ENCODE peak calls at places on chromosomes 7 and 10, in four cellular contexts. N is GM12878, D is mammary epithelial cell, V is HCT116. F is an unnamed sample.

GRCh38 chr10:111211756-111212155 is 134.9 kb downstream of the ADRA2A start:
- DNase-seq in N (no peak), D (peak), V (no peak), F (no peak)

GRCh38 chr10:11020026-11020820 is 2.6 kb downstream of the CELF2 start:
- DNase-seq in N (no peak), D (no peak), V (no peak), F (no peak)

GRCh38 chr10:7788640-7789335 is 811 bp downstream of the ATP5F1C start:
- DNase-seq in N (no peak), D (peak), V (no peak), F (peak)

GRCh38 chr10:78911533-78912340 is 157.0 kb upstream of the ZMIZ1 start:
- DNase-seq in N (no peak), D (no peak), V (no peak), F (no peak)

GRCh38 chr10:86366033-86366901 is at the start of gene GRID1:
- DNase-seq in N (no peak), D (no peak), V (no peak), F (peak)

GRCh38 chr7:94580601-94581000 is 71.0 kb downstream of the CASD1 start:
- DNase-seq in N (no peak), D (peak), V (no peak), F (peak)

GRCh38 chr7:141208539-141208938 is 134.7 kb downstream of the TMEM178B start:
- DNase-seq in N (no peak), D (peak), V (no peak), F (no peak)

GRCh38 chr10:74502963-74503608 is 323.3 kb upstream of the KAT6B start:
- DNase-seq in N (peak), D (peak), V (peak), F (peak)

GRCh38 chr10:37584643-37585042 is 272.8 kb downstream of the ZNF248 start:
- DNase-seq in N (no peak), D (no peak), V (no peak), F (no peak)

GRCh38 chr7:12398186-12398585 is 5.5 kb downstream of the VWDE start:
- DNase-seq in N (no peak), D (no peak), V (no peak), F (no peak)

GRCh38 chr7:83472376-83472775 is 176.6 kb downstream of the SEMA3E start:
- DNase-seq in N (no peak), D (no peak), V (no peak), F (no peak)

GRCh38 chr7:155804431-155804831 is 7.8 kb downstream of the SHH start:
- DNase-seq in N (no peak), D (no peak), V (no peak), F (no peak)

GRCh38 chr7:155800741-155801267 is 11.5 kb downstream of the SHH start:
- DNase-seq in N (no peak), D (no peak), V (no peak), F (no peak)

GRCh38 chr7:155802291-155802690 is 10.0 kb downstream of the SHH start:
- DNase-seq in N (no peak), D (no peak), V (no peak), F (no peak)

GRCh38 chr7:155803418-155804376 is 8.6 kb downstream of the SHH start:
- DNase-seq in N (no peak), D (no peak), V (no peak), F (no peak)

DNA sequence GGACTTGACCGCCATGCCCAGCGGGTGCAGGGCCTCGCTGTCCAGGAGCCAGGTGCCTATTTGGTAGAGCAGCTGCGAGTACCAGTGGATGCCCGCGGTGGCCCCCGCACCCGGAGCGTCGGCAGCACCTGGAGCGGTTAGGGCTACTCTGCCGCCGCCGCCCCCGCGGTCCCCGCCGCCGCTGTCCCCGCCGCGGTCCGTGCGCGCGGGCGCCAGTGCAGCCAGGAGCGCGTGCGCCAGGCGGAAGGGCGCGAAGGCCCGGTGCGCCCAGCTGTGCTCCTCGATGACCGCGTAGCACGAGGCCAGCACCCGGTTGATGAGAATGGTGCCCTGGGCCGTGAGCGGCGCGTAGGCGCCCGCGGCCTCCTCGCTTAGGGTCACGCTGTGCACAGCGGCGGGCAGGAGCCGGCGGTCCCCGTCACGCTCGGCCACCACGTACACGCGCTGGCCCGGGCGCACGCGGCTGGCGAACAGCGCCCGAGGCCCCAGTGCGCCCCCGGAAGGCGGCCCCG is 9.3 kb downstream of the SHH start:
- DNase-seq in N (no peak), D (no peak), V (no peak), F (no peak)
- TF ChIP-seq EZH2 in N (no peak), D (no peak), V (no peak), F (peak)

GRCh38 chr10:119025776-119026175 is 3.7 kb upstream of the NANOS1 start:
- DNase-seq in N (no peak), D (no peak), V (no peak), F (no peak)
- H2AFZ ChIP-seq in N (no peak), D (no peak), V (no peak), F (no peak)

DNA sequence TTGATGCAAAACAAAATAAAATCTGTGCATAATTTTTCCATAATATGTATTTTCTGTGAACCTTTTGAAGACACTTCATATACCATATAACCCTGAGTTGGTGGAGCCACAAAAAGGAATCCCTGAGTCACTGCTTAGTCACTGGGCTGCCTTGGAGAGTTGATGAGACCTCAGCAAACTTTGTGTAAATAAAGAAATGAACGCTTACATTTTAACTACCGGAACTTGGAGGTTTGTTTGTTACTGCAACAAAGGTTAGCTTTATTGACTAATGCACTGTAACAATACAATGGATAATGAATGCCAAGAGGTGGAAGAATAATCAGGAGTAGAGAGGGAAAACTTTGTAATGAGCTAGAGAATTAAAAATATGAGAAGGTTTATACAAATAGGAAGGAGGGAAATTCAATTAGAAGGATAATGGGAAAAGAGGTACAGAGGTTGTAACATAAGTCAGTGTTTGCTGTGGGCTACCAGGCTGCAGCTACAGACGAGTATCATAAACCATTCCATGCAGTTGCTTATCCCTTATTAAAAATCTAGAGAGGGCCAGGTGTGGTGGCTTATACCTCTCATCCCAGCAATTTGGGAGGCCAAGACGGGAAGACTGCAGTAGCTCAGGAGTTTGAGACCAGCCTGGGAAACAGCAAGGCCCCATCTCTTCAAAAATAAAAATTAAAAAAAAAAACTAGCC is 1042.1 kb downstream of the TYW1 start:
- DNase-seq in N (no peak), D (no peak), V (no peak), F (peak)
- H3K27ac ChIP-seq in N (no peak), D (no peak), V (no peak), F (no peak)

DNA sequence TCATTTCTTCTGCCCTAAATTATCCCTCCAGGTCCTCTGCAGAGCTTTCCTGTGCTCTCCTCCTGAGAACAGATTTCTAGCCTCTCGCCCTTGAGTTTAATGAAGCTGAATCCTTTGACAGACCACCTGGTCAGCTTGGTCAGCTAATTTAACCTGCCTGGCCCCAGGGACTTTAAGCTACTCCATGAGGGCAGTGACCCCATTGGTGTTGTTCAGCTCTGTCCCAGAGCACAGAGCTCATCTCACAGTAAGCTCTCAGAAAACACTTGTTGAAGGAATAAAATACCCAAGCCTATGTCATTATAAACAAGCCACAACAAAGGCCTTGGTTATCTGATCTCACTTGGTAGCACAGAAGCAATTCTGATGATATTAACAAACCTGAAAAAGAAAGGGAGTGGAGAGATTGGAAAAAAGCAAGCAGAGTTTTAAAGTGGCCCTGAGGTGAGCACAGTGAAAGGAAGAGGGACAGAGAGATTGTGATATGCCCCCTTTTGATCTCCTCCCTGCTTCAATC is 24.4 kb downstream of the SLC26A4 start:
- DNase-seq in N (no peak), D (no peak), V (no peak), F (no peak)
- TF ChIP-seq EZH2 in N (no peak), D (no peak), V (no peak), F (no peak)

DNA sequence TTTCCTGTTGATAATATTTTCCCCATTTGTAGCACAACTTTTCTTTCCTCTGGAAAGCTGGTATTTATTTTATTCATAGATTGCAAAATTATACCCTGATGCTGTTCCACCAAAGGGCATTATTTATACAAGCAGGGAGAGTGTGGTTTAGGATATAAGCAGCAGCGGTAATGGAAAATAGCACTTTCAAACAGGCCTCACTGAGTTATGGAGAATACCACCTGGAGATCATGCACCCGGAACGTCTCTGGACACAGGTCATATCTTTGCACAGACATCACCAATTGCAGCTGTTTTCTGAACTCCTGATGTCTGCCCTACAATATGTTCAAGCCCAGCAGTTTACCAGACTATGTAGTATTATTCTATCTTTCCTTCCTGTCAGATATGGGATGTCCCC is 2.0 kb upstream of the CALD1 start:
- DNase-seq in N (no peak), D (no peak), V (no peak), F (no peak)
- H2AFZ ChIP-seq in N (no peak), D (peak), V (no peak), F (no peak)

GRCh38 chr10:129047585-129047984 is 419.5 kb upstream of the MGMT start:
- DNase-seq in N (no peak), D (no peak), V (no peak), F (no peak)

GRCh38 chr10:129046074-129046681 is 420.9 kb upstream of the MGMT start:
- DNase-seq in N (no peak), D (no peak), V (no peak), F (no peak)

GRCh38 chr10:129049501-129049900 is 417.5 kb upstream of the MGMT start:
- DNase-seq in N (no peak), D (no peak), V (no peak), F (no peak)

GRCh38 chr10:129047001-129047400 is 420.0 kb upstream of the MGMT start:
- DNase-seq in N (no peak), D (no peak), V (no peak), F (no peak)

DNA sequence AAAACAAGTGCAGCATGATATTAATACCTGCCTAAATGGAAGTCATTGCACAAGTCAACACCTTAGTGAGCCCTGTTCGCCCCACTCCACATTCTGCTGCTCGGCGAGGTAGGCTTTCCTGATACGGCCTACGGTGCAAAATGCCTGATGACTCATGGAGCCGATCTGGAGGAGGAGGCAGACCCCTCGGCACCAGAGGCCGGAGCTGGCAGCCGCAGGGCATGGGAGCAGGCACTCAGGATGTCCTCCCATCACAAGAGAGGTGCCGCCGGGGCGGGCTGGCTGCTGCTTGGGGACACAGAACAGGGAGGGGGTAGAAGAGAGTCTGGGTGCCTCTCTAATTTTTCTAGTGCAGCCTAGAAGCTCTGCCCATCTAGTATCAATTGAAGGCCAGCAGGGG is 418.5 kb upstream of the MGMT start:
- DNase-seq in N (no peak), D (no peak), V (no peak), F (no peak)
- H3K27ac ChIP-seq in N (no peak), D (no peak), V (no peak), F (no peak)

GRCh38 chr10:97097154-97097490 is 88.6 kb downstream of the SLIT1 start:
- DNase-seq in N (no peak), D (no peak), V (no peak), F (no peak)

GRCh38 chr10:97099868-97100267 is 85.9 kb downstream of the SLIT1 start:
- DNase-seq in N (no peak), D (no peak), V (no peak), F (no peak)

GRCh38 chr10:97099089-97099488 is 86.7 kb downstream of the SLIT1 start:
- DNase-seq in N (no peak), D (no peak), V (no peak), F (no peak)

GRCh38 chr10:97095701-97096300 is 90.0 kb downstream of the SLIT1 start:
- DNase-seq in N (no peak), D (no peak), V (no peak), F (no peak)

DNA sequence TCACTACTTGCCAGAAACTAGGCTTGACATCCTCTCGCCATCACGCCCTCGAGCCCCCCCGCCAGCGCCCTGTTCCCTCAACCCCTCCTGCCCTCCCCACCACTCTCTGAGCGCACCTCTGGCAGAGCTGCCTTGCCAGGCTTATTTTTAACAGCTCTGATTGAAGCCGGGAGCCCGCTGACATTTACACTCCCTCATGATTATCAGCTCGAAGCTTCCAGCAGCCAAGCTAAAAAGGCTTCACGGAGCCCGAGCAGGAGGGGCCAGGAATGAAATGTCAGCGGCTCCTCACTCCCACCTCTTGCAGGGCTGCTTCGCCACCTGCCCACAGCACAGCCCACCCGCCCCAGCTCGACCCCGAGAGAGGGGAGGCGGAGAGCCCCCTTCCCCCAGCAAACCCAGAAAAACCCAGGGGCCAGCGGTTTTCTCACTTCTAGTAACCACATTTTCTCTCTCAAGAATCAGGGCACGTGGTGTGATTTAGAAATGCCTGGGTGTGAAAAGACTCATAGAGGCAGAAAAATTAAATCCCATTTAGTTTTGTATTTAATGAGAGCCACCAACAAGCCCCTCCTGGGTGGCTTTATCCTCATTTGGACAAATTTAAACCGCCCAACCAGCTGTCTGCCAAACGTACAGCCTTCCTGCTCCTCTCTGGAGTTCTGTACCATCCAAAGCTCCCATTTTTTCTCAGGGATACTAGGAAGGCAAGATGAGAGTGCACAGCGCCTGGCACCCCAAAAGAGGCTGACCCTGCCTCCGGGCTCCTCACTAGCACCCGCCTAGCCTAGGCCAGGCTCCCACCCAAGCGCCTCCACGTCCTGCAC is 89.2 kb downstream of the SLIT1 start:
- DNase-seq in N (no peak), D (no peak), V (no peak), F (no peak)
- TF ChIP-seq EZH2 in N (no peak), D (no peak), V (no peak), F (no peak)

F was measured in fibroblast of lung.